ENCODE peak calls at places on chromosomes 13 and 19, in ten cellular contexts. W is CD4-positive, alpha-beta T cell; J is osteocyte; E is NCI-H774; X is K562; Y is GM23248; A is PC-9; T is sigmoid colon; G is mesothelial cell of epicardium; O is AG04450. F is an unnamed sample.

GRCh38 chr19:6509118-6509971 is 7.2 kb upstream of the TUBB4A start:
- DNase-seq in W (no peak), J (no peak), E (no peak), X (no peak), Y (peak), A (no peak), T (peak), G (no peak), O (no peak), F (peak)

GRCh38 chr19:12222980-12223630 is 60.2 kb downstream of the ZNF136 start:
- DNase-seq in W (no peak), J (no peak), E (no peak), X (no peak), Y (no peak), A (no peak), T (no peak), G (no peak), O (no peak), F (no peak)

GRCh38 chr19:5828661-5829566 is 10.6 kb downstream of the FUT6 start:
- DNase-seq in W (peak), J (no peak), E (no peak), X (peak), Y (peak), A (no peak), T (peak), G (peak), O (no peak), F (no peak)

GRCh38 chr13:35630551-35631275 is 154.2 kb upstream of the MAB21L1 start:
- DNase-seq in W (no peak), J (no peak), E (no peak), X (peak), Y (peak), A (no peak), T (no peak), G (no peak), O (peak), F (no peak)

GRCh38 chr19:1445185-1445931 is 4.6 kb upstream of the APC2 start:
- DNase-seq in W (peak), J (peak), E (peak), X (peak), Y (peak), A (peak), T (no peak), G (peak), O (no peak), F (no peak)

GRCh38 chr19:55552620-55553019 is 7.3 kb upstream of the SBK3 start:
- DNase-seq in W (no peak), J (no peak), E (no peak), X (no peak), Y (peak), A (peak), T (no peak), G (no peak), O (peak), F (no peak)

GRCh38 chr13:48741377-48741776 is 87.6 kb downstream of the CYSLTR2 start:
- DNase-seq in W (no peak), J (no peak), E (no peak), X (no peak), Y (no peak), A (no peak), T (no peak), G (no peak), O (no peak), F (no peak)

GRCh38 chr19:13579388-13580060 is 73.2 kb upstream of the CACNA1A start:
- DNase-seq in W (no peak), J (no peak), E (no peak), X (peak), Y (peak), A (no peak), T (no peak), G (no peak), O (peak), F (no peak)

GRCh38 chr13:77749481-77749880 is 52.0 kb downstream of the SLAIN1 start:
- DNase-seq in W (no peak), J (no peak), E (no peak), X (no peak), Y (peak), A (no peak), T (no peak), G (no peak), O (no peak), F (no peak)

GRCh38 chr13:32471187-32471922 is 43.4 kb upstream of the N4BP2L1 start:
- DNase-seq in W (no peak), J (no peak), E (no peak), X (no peak), Y (peak), A (no peak), T (no peak), G (no peak), O (peak), F (no peak)

GRCh38 chr13:23378009-23378632 is 55.4 kb downstream of the SACS start:
- DNase-seq in W (no peak), J (no peak), E (no peak), X (no peak), Y (peak), A (no peak), T (no peak), G (no peak), O (peak), F (peak)

GRCh38 chr19:1445932-1446712 is 3.8 kb upstream of the APC2 start:
- DNase-seq in W (no peak), J (no peak), E (peak), X (peak), Y (no peak), A (peak), T (no peak), G (peak), O (no peak), F (no peak)

GRCh38 chr13:48976677-48977625 is 1.2 kb downstream of the FNDC3A start:
- DNase-seq in W (no peak), J (no peak), E (no peak), X (no peak), Y (peak), A (no peak), T (no peak), G (no peak), O (no peak), F (no peak)

GRCh38 chr13:39263531-39263930 is 225.3 kb downstream of the NHLRC3 start:
- DNase-seq in W (no peak), J (no peak), E (no peak), X (no peak), Y (no peak), A (no peak), T (no peak), G (no peak), O (no peak), F (no peak)

GRCh38 chr13:59343993-59344780 is 819.5 kb downstream of the DIAPH3 start:
- DNase-seq in W (no peak), J (no peak), E (no peak), X (no peak), Y (no peak), A (no peak), T (no peak), G (no peak), O (no peak), F (no peak)

GRCh38 chr19:55526216-55527196 is 10.4 kb downstream of the SBK2 start:
- DNase-seq in W (no peak), J (no peak), E (peak), X (no peak), Y (peak), A (peak), T (no peak), G (no peak), O (no peak), F (peak)

GRCh38 chr19:49678970-49679831 is 2.1 kb downstream of the PRMT1 start:
- DNase-seq in W (no peak), J (no peak), E (no peak), X (no peak), Y (peak), A (no peak), T (no peak), G (no peak), O (no peak), F (no peak)

GRCh38 chr13:108915634-108916497 is 286.5 kb downstream of the MYO16 start:
- DNase-seq in W (peak), J (no peak), E (peak), X (peak), Y (peak), A (peak), T (peak), G (peak), O (peak), F (peak)

F was measured in adrenal gland.